ENCODE peak calls at places on chromosome 19, in nine cellular contexts. S is anterior cingulate cortex, T is neuronal stem cell, Y is RPMI8226, U is cardiac fibroblast, C is RCC 7860, F is WTC11, E is tibial artery, J is hypothalamus. L is an unnamed sample.

GRCh38 chr19:12229990-12230389 is 64.7 kb downstream of the ZNF44 start:
- DNase-seq in S (no peak), T (no peak), Y (no peak), U (no peak), C (no peak), F (no peak), E (no peak), J (no peak), L (no peak)

GRCh38 chr19:1221141-1221903 is 15.7 kb downstream of the STK11 start:
- DNase-seq in S (peak), T (no peak), Y (no peak), U (peak), C (no peak), F (peak), E (no peak), J (peak), L (no peak)

GRCh38 chr19:47142779-47143178 is 12.1 kb downstream of the SAE1 start:
- DNase-seq in S (no peak), T (no peak), Y (no peak), U (no peak), C (no peak), F (no peak), E (no peak), J (no peak), L (no peak)

GRCh38 chr19:17095141-17095919 is 19.8 kb downstream of the MYO9B start:
- DNase-seq in S (no peak), T (no peak), Y (no peak), U (peak), C (no peak), F (no peak), E (peak), J (no peak), L (no peak)

GRCh38 chr19:1312732-1313694 is 27.3 kb downstream of the EFNA2 start:
- DNase-seq in S (no peak), T (no peak), Y (no peak), U (peak), C (peak), F (no peak), E (no peak), J (no peak), L (no peak)

GRCh38 chr19:45153339-45154063 is 7.3 kb downstream of the NKPD1 start:
- DNase-seq in S (peak), T (peak), Y (peak), U (peak), C (no peak), F (peak), E (no peak), J (peak), L (peak)

GRCh38 chr19:42091300-42092266 is 15.6 kb downstream of the ZNF574 start:
- DNase-seq in S (no peak), T (no peak), Y (peak), U (peak), C (no peak), F (no peak), E (no peak), J (no peak), L (no peak)

GRCh38 chr19:7871280-7871529 is 3.0 kb downstream of the PRR36 start:
- DNase-seq in S (no peak), T (no peak), Y (peak), U (no peak), C (no peak), F (no peak), E (no peak), J (no peak), L (no peak)

GRCh38 chr19:18908917-18909619 is 10.1 kb downstream of the COPE start:
- DNase-seq in S (peak), T (no peak), Y (no peak), U (no peak), C (no peak), F (no peak), E (no peak), J (peak), L (no peak)

GRCh38 chr19:3116621-3117020 is 19.2 kb upstream of the GNA15 start:
- DNase-seq in S (no peak), T (no peak), Y (no peak), U (no peak), C (no peak), F (no peak), E (no peak), J (no peak), L (no peak)

GRCh38 chr19:10752913-10753285 is 35.0 kb downstream of the DNM2 start:
- DNase-seq in S (no peak), T (no peak), Y (no peak), U (no peak), C (no peak), F (no peak), E (no peak), J (no peak), L (no peak)

GRCh38 chr19:35031072-35031881 is 1.0 kb downstream of the SCN1B start:
- DNase-seq in S (peak), T (no peak), Y (no peak), U (peak), C (no peak), F (peak), E (peak), J (peak), L (no peak)

GRCh38 chr19:56270676-56271075 is 1.9 kb upstream of the EDDM13 start:
- DNase-seq in S (no peak), T (no peak), Y (no peak), U (no peak), C (no peak), F (no peak), E (no peak), J (no peak), L (no peak)

GRCh38 chr19:38632476-38633213 is 13.7 kb downstream of the EIF3K start:
- DNase-seq in S (no peak), T (no peak), Y (no peak), U (no peak), C (no peak), F (no peak), E (no peak), J (no peak), L (no peak)

GRCh38 chr19:48421548-48421947 is 24.2 kb upstream of the GRWD1 start:
- DNase-seq in S (no peak), T (no peak), Y (no peak), U (no peak), C (no peak), F (no peak), E (no peak), J (no peak), L (no peak)

GRCh38 chr19:16026756-16027155 is 49.5 kb upstream of the TPM4 start:
- DNase-seq in S (no peak), T (no peak), Y (no peak), U (no peak), C (no peak), F (no peak), E (no peak), J (no peak), L (no peak)

GRCh38 chr19:56983148-56983547 is 136.6 kb upstream of the USP29 start:
- DNase-seq in S (no peak), T (peak), Y (no peak), U (no peak), C (no peak), F (no peak), E (no peak), J (no peak), L (no peak)